ENCODE peak calls at places on chromosomes 3 and 15, in five cellular contexts. Z is HepG2, G is ovary, I is stomach, R is K562. U is an unnamed sample.

GRCh38 chr15:68423359-68424028 is 8.5 kb downstream of the ITGA11 start:
- DNase-seq in Z (no peak), G (peak; percentile 10), I (no peak), R (no peak), U (no peak)

GRCh38 chr15:68993276-68993675 is 21.2 kb upstream of the NOX5 start:
- DNase-seq in Z (no peak), G (no peak), I (no peak), R (no peak), U (no peak)

GRCh38 chr3:131036986-131037385 is 10.3 kb downstream of the NEK11 start:
- DNase-seq in Z (no peak), G (no peak), I (no peak), R (no peak), U (no peak)

GRCh38 chr3:194327414-194328079 is 23.6 kb downstream of the CPN2 start:
- DNase-seq in Z (no peak), G (no peak), I (no peak), R (no peak), U (no peak)

GRCh38 chr3:63954182-63954581 is 42.0 kb upstream of the SCAANT1 start:
- DNase-seq in Z (no peak), G (no peak), I (no peak), R (no peak), U (no peak)

GRCh38 chr3:46672349-46672695 is 21.2 kb downstream of the ALS2CL start:
- DNase-seq in Z (no peak), G (no peak), I (no peak), R (no peak), U (no peak)

GRCh38 chr15:29322407-29322806 is 52.8 kb upstream of the NSMCE3 start:
- DNase-seq in Z (no peak), G (no peak), I (no peak), R (no peak), U (no peak)

GRCh38 chr3:179149239-179149887 is 1.2 kb downstream of the PIK3CA start:
- DNase-seq in Z (peak; percentile 14), G (no peak), I (no peak), R (peak; percentile 47), U (no peak)

GRCh38 chr15:29825205-29825604 is 2.9 kb upstream of the TJP1 start:
- DNase-seq in Z (no peak), G (no peak), I (no peak), R (no peak), U (no peak)

GRCh38 chr3:134232146-134232545 is 18.5 kb downstream of the RYK start:
- DNase-seq in Z (no peak), G (no peak), I (no peak), R (no peak), U (no peak)

GRCh38 chr3:194893121-194893979 is 207.7 kb downstream of the FAM43A start:
- DNase-seq in Z (no peak), G (no peak), I (no peak), R (no peak), U (no peak)

GRCh38 chr3:195066441-195066841 is 204.5 kb downstream of the XXYLT1 start:
- DNase-seq in Z (no peak), G (no peak), I (no peak), R (no peak), U (peak; percentile 50)

GRCh38 chr3:138862531-138862923 is 27.8 kb upstream of the PIK3CB start:
- DNase-seq in Z (no peak), G (no peak), I (peak; percentile 41), R (peak; percentile 44), U (no peak)

GRCh38 chr3:134687642-134688041 is 36.8 kb upstream of the KY start:
- DNase-seq in Z (no peak), G (no peak), I (no peak), R (no peak), U (no peak)

GRCh38 chr15:93987068-93987467 is 244.3 kb upstream of the MCTP2 start:
- DNase-seq in Z (no peak), G (no peak), I (no peak), R (no peak), U (no peak)

GRCh38 chr15:33194237-33194636 is 277 bp downstream of the FMN1 start:
- DNase-seq in Z (no peak), G (no peak), I (no peak), R (peak; percentile 40), U (peak; percentile 61)

GRCh38 chr3:134366928-134367352 is 7.3 kb downstream of the AMOTL2 start:
- DNase-seq in Z (peak; percentile 32), G (no peak), I (peak; percentile 67), R (no peak), U (peak; percentile 85)

GRCh38 chr3:127984241-127984975 is 67.8 kb upstream of the SEC61A1 start:
- DNase-seq in Z (no peak), G (no peak), I (no peak), R (no peak), U (no peak)

GRCh38 chr3:194561306-194561974 is 71.8 kb downstream of the TMEM44 start:
- DNase-seq in Z (no peak), G (no peak), I (no peak), R (peak; percentile 52), U (no peak)

GRCh38 chr3:188000361-188000861 is 153.5 kb upstream of the LPP start:
- DNase-seq in Z (no peak), G (no peak), I (peak; percentile 44), R (no peak), U (no peak)

GRCh38 chr15:57122080-57122845 is 203.8 kb downstream of the TCF12 start:
- DNase-seq in Z (no peak), G (no peak), I (no peak), R (no peak), U (no peak)

GRCh38 chr3:102415553-102415952 is 19.3 kb upstream of the ZPLD1 start:
- DNase-seq in Z (no peak), G (no peak), I (no peak), R (no peak), U (no peak)

GRCh38 chr15:68042156-68042854 is 11.8 kb upstream of the PIAS1 start:
- DNase-seq in Z (peak; percentile 50), G (no peak), I (no peak), R (no peak), U (no peak)

GRCh38 chr3:120823156-120823555 is 80.6 kb downstream of the GTF2E1 start:
- DNase-seq in Z (no peak), G (no peak), I (no peak), R (no peak), U (no peak)

GRCh38 chr3:104947946-104948345 is 418.8 kb upstream of the ALCAM start:
- DNase-seq in Z (no peak), G (no peak), I (no peak), R (no peak), U (no peak)

GRCh38 chr3:47266709-47267489 is 15.7 kb downstream of the KIF9 start:
- DNase-seq in Z (peak; percentile 80), G (peak; percentile 76), I (peak; percentile 69), R (peak; percentile 97), U (peak; percentile 89)

GRCh38 chr15:82021992-82022391 is 23.8 kb downstream of the MEX3B start:
- DNase-seq in Z (no peak), G (peak; percentile 65), I (no peak), R (peak; percentile 55), U (peak; percentile 71)

GRCh38 chr3:40623567-40623966 is 98.8 kb downstream of the ZNF621 start:
- DNase-seq in Z (no peak), G (no peak), I (no peak), R (peak; percentile 65), U (no peak)

GRCh38 chr3:124260206-124260915 is 268.4 kb upstream of the ROPN1 start:
- DNase-seq in Z (no peak), G (no peak), I (no peak), R (peak; percentile 0), U (peak; percentile 78)

DNA sequence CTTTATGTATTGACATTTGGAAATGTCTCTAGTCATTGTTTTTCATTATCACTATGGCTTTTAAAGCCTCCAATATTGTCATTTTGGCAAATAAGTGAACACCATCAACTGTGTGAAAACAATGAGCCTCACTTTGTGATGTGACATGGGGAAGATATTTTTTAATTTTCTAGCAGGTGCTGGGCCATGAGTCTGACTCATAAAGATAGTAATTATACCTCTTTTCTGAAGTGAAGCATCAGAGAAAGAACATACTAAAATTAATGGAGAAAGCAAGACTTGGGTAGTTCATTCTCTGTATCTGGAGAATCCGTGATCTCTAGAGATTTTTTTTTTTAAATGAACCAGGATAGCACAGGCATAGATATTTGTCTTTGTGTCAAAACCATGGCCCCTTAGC is 100.8 kb downstream of the CCNL1 start:
- DNase-seq in Z (no peak), G (no peak), I (no peak), R (no peak), U (no peak)
- TF ChIP-seq EP300 in Z (no peak), G (no peak), I (no peak), R (no peak), U (no peak)

DNA sequence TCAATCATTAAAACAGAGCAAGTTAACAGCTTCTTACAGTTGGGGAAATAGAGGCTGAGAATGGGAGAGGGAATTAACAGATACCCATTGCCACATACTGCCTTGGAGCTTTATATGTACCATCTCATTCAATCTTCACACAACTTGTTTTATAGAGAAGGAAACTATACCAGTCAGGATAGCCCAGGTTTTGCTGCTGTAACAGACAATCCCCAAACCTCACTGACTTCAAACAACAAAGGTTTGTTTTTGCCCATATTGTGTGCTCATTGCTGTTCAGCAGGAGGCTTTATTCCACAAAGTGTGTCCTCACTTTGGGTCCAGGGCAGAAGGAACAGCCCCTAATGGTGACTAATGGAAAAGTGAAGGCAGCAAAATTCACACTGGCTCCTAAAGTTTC is 59.2 kb downstream of the SPSB4 start:
- DNase-seq in Z (no peak), G (no peak), I (no peak), R (no peak), U (no peak)
- TF ChIP-seq POLR2A in Z (no peak), G (no peak), I (no peak), R (no peak), U (no peak)

DNA sequence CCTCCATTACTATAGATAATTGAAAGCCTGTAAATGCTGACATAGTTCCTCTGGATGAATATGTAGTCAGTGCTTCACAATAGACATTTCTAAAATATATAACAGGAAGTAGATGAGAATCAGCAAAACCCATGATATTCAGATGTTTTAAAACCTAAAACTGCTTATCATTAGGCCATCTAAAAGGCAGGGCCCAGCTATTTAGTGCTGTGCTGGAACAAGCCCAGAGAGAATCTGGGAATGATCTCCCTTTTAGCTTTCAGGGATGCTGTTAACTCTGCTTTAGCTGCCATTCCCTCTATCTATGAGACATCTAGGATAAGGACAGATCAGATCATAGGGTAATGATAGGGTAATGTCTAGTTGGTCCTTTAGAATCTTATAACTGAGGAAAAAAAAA is 106.8 kb downstream of the SLMAP start:
- DNase-seq in Z (no peak), G (no peak), I (no peak), R (no peak), U (no peak)
- H3K36me3 ChIP-seq in Z (peaks cover 47% of the 10 kb centered on the region), G (no peaks in the 10 kb centered on the region), I (peaks cover 94% of the 10 kb centered on the region), R (peaks cover 52% of the 10 kb centered on the region), U (no peaks in the 10 kb centered on the region)

GRCh38 chr15:66480267-66480666 is 17.3 kb downstream of the SNAPC5 start:
- DNase-seq in Z (no peak), G (no peak), I (no peak), R (no peak), U (no peak)

GRCh38 chr15:66482539-66482938 is 15.0 kb downstream of the SNAPC5 start:
- DNase-seq in Z (no peak), G (no peak), I (no peak), R (no peak), U (no peak)

GRCh38 chr15:66484539-66485112 is 12.9 kb downstream of the SNAPC5 start:
- DNase-seq in Z (no peak), G (no peak), I (no peak), R (no peak), U (no peak)

GRCh38 chr15:66481107-66481856 is 16.3 kb downstream of the SNAPC5 start:
- DNase-seq in Z (no peak), G (no peak), I (no peak), R (peak; percentile 81), U (no peak)

GRCh38 chr15:66483131-66483566 is 14.4 kb downstream of the SNAPC5 start:
- DNase-seq in Z (no peak), G (no peak), I (no peak), R (no peak), U (no peak)
- TF ChIP-seq EP300 in Z (no peak), G (no peak), I (no peak), R (no peak), U (no peak)